ENCODE peak calls at places on chromosomes 5 and 9, in four cellular contexts. One of them, this sample, is unnamed.

GRCh38 chr9:93252781-93253530 is 69.0 kb downstream of the WNK2 start:
- DNase-seq in WTC11: no peak
- DNase-seq in K562: no peak
- DNase-seq in HepG2: no peak
- DNase-seq in this sample: no peak

GRCh38 chr9:35406183-35406959 is 83.5 kb upstream of the RUSC2 start:
- DNase-seq in K562: peak
- DNase-seq in WTC11: peak
- DNase-seq in HepG2: no peak
- DNase-seq in this sample: no peak

GRCh38 chr5:68709229-68709628 is 384.6 kb upstream of the SLC30A5 start:
- DNase-seq in WTC11: no peak
- DNase-seq in HepG2: no peak
- DNase-seq in K562: no peak
- DNase-seq in this sample: no peak

GRCh38 chr9:69731348-69731747 is 28.5 kb downstream of the PTAR1 start:
- DNase-seq in HepG2: no peak
- DNase-seq in K562: no peak
- DNase-seq in WTC11: no peak
- DNase-seq in this sample: no peak

GRCh38 chr5:34626036-34626435 is 30.1 kb upstream of the RAI14 start:
- DNase-seq in K562: no peak
- DNase-seq in WTC11: no peak
- DNase-seq in HepG2: no peak
- DNase-seq in this sample: no peak

GRCh38 chr5:67998709-67999251 is 216.8 kb upstream of the PIK3R1 start:
- DNase-seq in K562: no peak
- DNase-seq in HepG2: no peak
- DNase-seq in WTC11: no peak
- DNase-seq in this sample: no peak

GRCh38 chr5:4549351-4549750 is 590.8 kb upstream of the ADAMTS16 start:
- DNase-seq in WTC11: no peak
- DNase-seq in HepG2: no peak
- DNase-seq in K562: no peak
- DNase-seq in this sample: no peak

GRCh38 chr5:101897914-101898313 is 398.2 kb downstream of the SLCO4C1 start:
- DNase-seq in K562: no peak
- DNase-seq in WTC11: no peak
- DNase-seq in HepG2: no peak
- DNase-seq in this sample: no peak

GRCh38 chr9:131678499-131679111 is 61.3 kb downstream of the RAPGEF1 start:
- DNase-seq in K562: peak
- DNase-seq in HepG2: peak
- DNase-seq in WTC11: no peak
- DNase-seq in this sample: peak

GRCh38 chr5:6485441-6485840 is 36.8 kb downstream of the UBE2QL1 start:
- DNase-seq in HepG2: no peak
- DNase-seq in WTC11: no peak
- DNase-seq in K562: no peak
- DNase-seq in this sample: no peak

GRCh38 chr5:98416541-98416940 is 356.9 kb upstream of the RGMB start:
- DNase-seq in WTC11: no peak
- DNase-seq in K562: no peak
- DNase-seq in HepG2: no peak
- DNase-seq in this sample: no peak

GRCh38 chr5:144205141-144205551 is 34.5 kb downstream of the KCTD16 start:
- DNase-seq in WTC11: peak
- DNase-seq in HepG2: no peak
- DNase-seq in K562: no peak
- DNase-seq in this sample: peak

GRCh38 chr9:91711755-91712591 is 238.1 kb downstream of the ROR2 start:
- DNase-seq in HepG2: no peak
- DNase-seq in WTC11: no peak
- DNase-seq in K562: no peak
- DNase-seq in this sample: no peak

GRCh38 chr5:81425569-81425968 is 31.6 kb upstream of the ACOT12 start:
- DNase-seq in WTC11: no peak
- DNase-seq in K562: peak
- DNase-seq in HepG2: peak
- DNase-seq in this sample: no peak

GRCh38 chr9:114324492-114324891 is 1.6 kb downstream of the ORM1 start:
- DNase-seq in WTC11: no peak
- DNase-seq in HepG2: no peak
- DNase-seq in K562: peak
- DNase-seq in this sample: no peak

GRCh38 chr5:176162206-176162605 is 76.0 kb upstream of the SIMC1 start:
- DNase-seq in WTC11: no peak
- DNase-seq in K562: no peak
- DNase-seq in HepG2: no peak
- DNase-seq in this sample: no peak

GRCh38 chr9:92934321-92934720 is 13.0 kb upstream of the FGD3 start:
- DNase-seq in HepG2: no peak
- DNase-seq in WTC11: no peak
- DNase-seq in K562: no peak
- DNase-seq in this sample: no peak

GRCh38 chr9:78000221-78000620 is 31.4 kb downstream of the GNAQ start:
- DNase-seq in WTC11: no peak
- DNase-seq in K562: no peak
- DNase-seq in HepG2: no peak
- DNase-seq in this sample: no peak

GRCh38 chr5:2747372-2748179 is 3.9 kb downstream of the IRX2 start:
- DNase-seq in K562: no peak
- DNase-seq in HepG2: no peak
- DNase-seq in WTC11: no peak
- DNase-seq in this sample: no peak

GRCh38 chr9:4883326-4883873 is 90.7 kb downstream of the RCL1 start:
- DNase-seq in WTC11: no peak
- DNase-seq in K562: no peak
- DNase-seq in HepG2: no peak
- DNase-seq in this sample: no peak

GRCh38 chr9:133042676-133043075 is 11.9 kb downstream of the GTF3C5 start:
- DNase-seq in K562: no peak
- DNase-seq in HepG2: no peak
- DNase-seq in WTC11: no peak
- DNase-seq in this sample: no peak

GRCh38 chr9:134403682-134404301 is 77.5 kb downstream of the RXRA start:
- DNase-seq in WTC11: no peak
- DNase-seq in K562: peak
- DNase-seq in HepG2: no peak
- DNase-seq in this sample: no peak

GRCh38 chr5:135559342-135559741 is 19.4 kb downstream of the CXCL14 start:
- DNase-seq in WTC11: no peak
- DNase-seq in K562: peak
- DNase-seq in HepG2: no peak
- DNase-seq in this sample: peak

GRCh38 chr5:32928761-32929160 is 217.6 kb downstream of the NPR3 start:
- DNase-seq in HepG2: no peak
- DNase-seq in WTC11: no peak
- DNase-seq in K562: no peak
- DNase-seq in this sample: no peak

GRCh38 chr5:76765249-76765648 is 49.3 kb downstream of the F2R start:
- DNase-seq in WTC11: no peak
- DNase-seq in HepG2: no peak
- DNase-seq in K562: no peak
- DNase-seq in this sample: no peak

GRCh38 chr5:138944527-138945322 is 69.6 kb upstream of the LRRTM2 start:
- DNase-seq in K562: no peak
- DNase-seq in HepG2: no peak
- DNase-seq in WTC11: no peak
- DNase-seq in this sample: no peak

GRCh38 chr9:89605181-89606048 is 603 bp downstream of the GADD45G start:
- DNase-seq in HepG2: no peak
- DNase-seq in K562: peak
- DNase-seq in WTC11: peak
- DNase-seq in this sample: peak

GRCh38 chr9:89608646-89609335 is 4.0 kb downstream of the GADD45G start:
- DNase-seq in HepG2: no peak
- DNase-seq in WTC11: no peak
- DNase-seq in K562: no peak
- DNase-seq in this sample: no peak

GRCh38 chr9:89604463-89605180 is at the start of gene GADD45G:
- DNase-seq in K562: peak
- DNase-seq in WTC11: peak
- DNase-seq in HepG2: no peak
- DNase-seq in this sample: peak

GRCh38 chr9:89606049-89606481 is 1.3 kb downstream of the GADD45G start:
- DNase-seq in HepG2: peak
- DNase-seq in WTC11: peak
- DNase-seq in K562: peak
- DNase-seq in this sample: no peak

DNA sequence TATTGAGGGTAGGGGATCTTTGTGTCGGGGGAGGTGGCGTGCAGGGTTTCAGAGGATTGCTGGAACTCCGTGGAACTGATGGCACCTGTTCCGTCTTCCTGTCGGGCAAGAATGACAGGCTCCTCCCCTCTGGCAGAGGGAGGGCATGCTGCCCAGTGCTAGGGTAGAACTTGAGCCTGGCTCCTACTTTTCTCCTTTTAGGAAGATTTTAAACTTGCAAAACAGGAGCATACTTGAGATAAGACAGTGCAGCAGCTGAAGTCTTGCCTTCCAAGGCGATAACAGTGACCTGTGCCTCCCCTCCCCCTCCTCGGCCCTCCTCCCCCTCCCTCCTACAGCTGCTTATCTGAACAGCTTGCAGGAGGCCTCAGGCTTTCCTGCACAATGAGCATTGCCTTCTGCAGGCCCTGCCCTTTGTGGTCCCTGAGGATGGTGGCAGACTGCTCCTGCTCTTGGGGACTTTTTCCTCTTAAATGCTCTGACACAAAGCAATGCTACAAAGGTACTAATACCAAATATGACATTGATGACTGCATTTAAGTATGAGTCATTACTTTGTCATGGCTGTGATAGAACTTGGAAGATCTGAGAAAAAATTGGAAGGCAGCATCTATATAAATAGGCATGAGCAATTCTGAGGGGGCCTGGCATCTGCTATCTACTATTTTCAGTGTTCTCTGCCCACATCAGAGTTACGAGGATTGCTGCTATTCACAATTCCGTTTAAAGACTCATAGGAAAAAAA is 1.9 kb downstream of the GADD45G start:
- DNase-seq in K562: peak
- DNase-seq in WTC11: peak
- DNase-seq in HepG2: no peak
- DNase-seq in this sample: no peak
- TF ChIP-seq ELF4 in K562: no peak
- TF ChIP-seq ELF4 in WTC11: no peak
- TF ChIP-seq ELF4 in HepG2: no peak
- TF ChIP-seq ELF4 in this sample: no peak

GRCh38 chr9:2174911-2175310 is 159.8 kb downstream of the SMARCA2 start:
- DNase-seq in WTC11: no peak
- DNase-seq in HepG2: no peak
- DNase-seq in K562: no peak
- DNase-seq in this sample: no peak

GRCh38 chr9:2170737-2171136 is 155.6 kb downstream of the SMARCA2 start:
- DNase-seq in WTC11: no peak
- DNase-seq in HepG2: no peak
- DNase-seq in K562: no peak
- DNase-seq in this sample: no peak

GRCh38 chr9:2174321-2174720 is 159.2 kb downstream of the SMARCA2 start:
- DNase-seq in K562: no peak
- DNase-seq in WTC11: no peak
- DNase-seq in HepG2: no peak
- DNase-seq in this sample: no peak

GRCh38 chr9:2173170-2173569 is 158.0 kb downstream of the SMARCA2 start:
- DNase-seq in K562: no peak
- DNase-seq in HepG2: no peak
- DNase-seq in WTC11: no peak
- DNase-seq in this sample: no peak

DNA sequence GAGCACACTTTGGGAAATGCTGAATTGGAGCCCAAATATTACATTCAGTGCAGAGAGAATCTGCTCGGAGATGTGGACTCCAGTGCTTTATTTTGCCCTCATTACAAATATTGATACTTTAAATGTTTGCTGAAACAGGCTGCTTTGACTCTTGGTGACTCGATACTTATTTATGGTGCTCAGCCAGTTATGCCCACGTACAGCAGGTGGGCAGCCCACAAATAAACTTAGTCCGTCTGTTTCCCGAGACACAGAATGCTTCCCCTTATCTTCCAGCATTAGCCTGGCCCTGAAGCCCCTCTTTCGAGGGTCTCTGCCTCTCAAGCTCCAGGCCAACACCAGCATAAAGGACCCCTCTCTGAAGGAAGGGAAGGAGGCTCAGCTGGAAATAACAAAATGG is 158.7 kb downstream of the SMARCA2 start:
- DNase-seq in HepG2: no peak
- DNase-seq in WTC11: no peak
- DNase-seq in K562: no peak
- DNase-seq in this sample: no peak
- TF ChIP-seq ELF4 in HepG2: no peak
- TF ChIP-seq ELF4 in WTC11: no peak
- TF ChIP-seq ELF4 in K562: no peak
- TF ChIP-seq ELF4 in this sample: no peak

DNA sequence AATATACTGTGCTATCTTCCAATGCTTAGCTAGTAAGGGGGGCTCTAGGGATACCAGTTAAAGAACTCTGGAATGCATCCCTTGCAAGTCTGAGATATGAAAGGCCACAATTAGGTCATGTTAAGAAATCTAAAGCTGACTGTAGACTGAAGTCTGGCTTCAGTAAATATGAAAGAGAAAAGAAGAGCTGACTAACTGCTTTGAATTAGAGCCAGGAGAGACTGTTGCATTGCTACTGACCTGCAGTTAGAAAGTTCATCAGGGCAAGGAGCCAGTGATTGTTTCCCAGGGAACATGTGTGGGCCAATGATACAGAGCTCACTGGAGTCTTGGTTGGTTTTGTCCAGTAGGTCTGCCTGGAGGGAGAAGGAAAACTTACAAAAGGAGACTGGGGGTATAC is 472.1 kb upstream of the TNC start:
- DNase-seq in WTC11: no peak
- DNase-seq in HepG2: no peak
- DNase-seq in K562: no peak
- DNase-seq in this sample: no peak
- TF ChIP-seq ELF4 in WTC11: no peak
- TF ChIP-seq ELF4 in HepG2: no peak
- TF ChIP-seq ELF4 in K562: no peak
- TF ChIP-seq ELF4 in this sample: no peak

DNA sequence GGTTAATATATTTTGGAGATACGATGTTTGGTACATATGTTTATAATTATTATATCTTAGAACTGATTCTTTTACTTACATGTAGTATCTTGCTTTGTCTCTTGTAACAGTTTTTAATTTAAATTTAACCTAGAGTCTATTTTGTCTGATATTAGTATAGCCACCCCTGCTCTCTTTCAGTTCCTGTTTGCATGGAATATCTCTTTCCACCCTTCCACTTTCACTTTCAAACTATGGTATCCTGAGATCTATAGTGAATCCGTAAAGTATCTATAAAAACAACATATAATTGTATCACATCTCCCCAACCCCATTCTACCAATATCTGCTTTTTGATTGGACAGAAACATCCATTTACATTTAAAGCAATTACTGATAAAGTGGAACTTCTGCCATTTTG is 7.2 kb downstream of the IRGM start:
- DNase-seq in K562: no peak
- DNase-seq in HepG2: no peak
- DNase-seq in WTC11: no peak
- DNase-seq in this sample: no peak
- TF ChIP-seq ELF4 in K562: no peak
- TF ChIP-seq ELF4 in HepG2: no peak
- TF ChIP-seq ELF4 in WTC11: no peak
- TF ChIP-seq ELF4 in this sample: no peak

GRCh38 chr9:14428781-14429230 is 114.9 kb upstream of the NFIB start:
- DNase-seq in HepG2: peak
- DNase-seq in K562: peak
- DNase-seq in WTC11: peak
- DNase-seq in this sample: peak
- TF ChIP-seq ELF4 in HepG2: no peak
- TF ChIP-seq ELF4 in K562: no peak
- TF ChIP-seq ELF4 in WTC11: no peak
- TF ChIP-seq ELF4 in this sample: no peak